ENCODE peak calls at places on chromosomes 6 and 20, in four cellular contexts. U is neuronal stem cell, I is trophoblast cell, E is H1. M is an unnamed sample.

GRCh38 chr6:70663881-70664466 is 3.7 kb upstream of the SMAP1 start:
- DNase-seq in I (no peak), E (no peak), U (no peak), M (no peak)

GRCh38 chr20:36959242-36959641 is 7.7 kb upstream of the SAMHD1 start:
- DNase-seq in I (peak), U (no peak), E (no peak), M (no peak)

GRCh38 chr6:89936177-89936576 is 41.9 kb downstream of the GJA10 start:
- DNase-seq in E (no peak), U (no peak), I (no peak), M (no peak)

GRCh38 chr6:3454206-3455016 is 2.4 kb downstream of the SLC22A23 start:
- DNase-seq in U (no peak), E (no peak), I (no peak), M (no peak)

GRCh38 chr20:31710423-31711250 is 12.0 kb downstream of the BCL2L1 start:
- DNase-seq in E (no peak), U (no peak), I (no peak), M (no peak)

GRCh38 chr6:107436881-107437280 is 22.5 kb downstream of the PDSS2 start:
- DNase-seq in I (no peak), E (no peak), U (no peak), M (no peak)

GRCh38 chr6:71886184-71887005 is at the start of gene RIMS1:
- DNase-seq in I (no peak), E (peak), U (peak), M (peak)

GRCh38 chr6:52643158-52643557 is 27.8 kb upstream of the TMEM14A start:
- DNase-seq in U (no peak), E (no peak), I (no peak), M (peak)

GRCh38 chr20:59443558-59443957 is 143.1 kb downstream of the EDN3 start:
- DNase-seq in E (no peak), U (no peak), I (no peak), M (no peak)

GRCh38 chr6:10175330-10175729 is 239.5 kb downstream of the TFAP2A start:
- DNase-seq in E (no peak), I (no peak), U (no peak), M (no peak)

GRCh38 chr6:140062042-140063041 is 687.9 kb upstream of the CITED2 start:
- DNase-seq in U (no peak), E (no peak), I (peak), M (peak)

DNA sequence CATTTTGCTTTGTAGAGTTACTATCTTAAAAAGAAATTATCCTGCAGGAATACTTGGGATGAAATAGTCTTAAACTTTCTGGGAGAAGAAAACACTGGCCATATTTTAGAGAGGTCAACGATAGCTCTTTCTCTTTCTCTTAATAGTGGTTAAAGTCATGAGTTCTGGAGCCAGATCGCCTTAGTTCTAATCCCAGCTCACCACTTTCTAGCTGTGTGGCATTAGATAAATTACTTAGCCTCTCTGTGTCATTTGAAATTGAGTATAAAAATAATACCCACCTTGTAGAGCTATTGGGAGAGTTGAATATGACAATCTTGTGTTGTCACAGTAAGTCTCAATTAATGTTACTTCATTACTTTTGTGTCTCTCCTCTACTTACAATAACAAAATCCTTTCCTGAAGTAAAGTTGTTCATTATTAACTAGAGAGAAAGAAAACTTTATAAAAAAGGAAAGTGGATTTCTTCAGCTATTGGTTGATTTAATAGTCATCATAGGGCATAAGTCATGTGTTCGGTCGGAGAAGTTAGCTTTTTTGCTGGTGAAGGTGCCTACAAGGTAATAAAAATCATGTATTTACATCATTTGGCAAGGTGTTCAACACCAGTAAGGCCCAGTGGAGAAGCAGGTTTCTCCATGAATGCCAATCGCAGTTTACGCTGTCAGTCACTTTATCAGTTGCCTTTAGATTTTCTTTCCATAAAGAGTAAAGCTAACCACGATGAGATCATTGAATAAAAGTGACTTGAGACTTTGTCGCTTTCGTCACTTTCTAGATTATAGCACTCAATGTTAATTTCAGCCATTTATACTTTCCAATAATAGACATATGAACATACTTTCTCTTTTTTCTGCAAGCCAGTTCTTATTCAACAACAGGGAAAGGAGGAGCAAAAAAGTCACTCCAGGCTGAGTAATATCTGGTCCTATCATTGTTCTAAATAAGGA is 2.0 kb downstream of the NEDD9 start:
- DNase-seq in E (no peak), U (no peak), I (no peak), M (peak)
- H3K4me3 ChIP-seq in E (no peak), U (no peak), I (no peak), M (no peak)

DNA sequence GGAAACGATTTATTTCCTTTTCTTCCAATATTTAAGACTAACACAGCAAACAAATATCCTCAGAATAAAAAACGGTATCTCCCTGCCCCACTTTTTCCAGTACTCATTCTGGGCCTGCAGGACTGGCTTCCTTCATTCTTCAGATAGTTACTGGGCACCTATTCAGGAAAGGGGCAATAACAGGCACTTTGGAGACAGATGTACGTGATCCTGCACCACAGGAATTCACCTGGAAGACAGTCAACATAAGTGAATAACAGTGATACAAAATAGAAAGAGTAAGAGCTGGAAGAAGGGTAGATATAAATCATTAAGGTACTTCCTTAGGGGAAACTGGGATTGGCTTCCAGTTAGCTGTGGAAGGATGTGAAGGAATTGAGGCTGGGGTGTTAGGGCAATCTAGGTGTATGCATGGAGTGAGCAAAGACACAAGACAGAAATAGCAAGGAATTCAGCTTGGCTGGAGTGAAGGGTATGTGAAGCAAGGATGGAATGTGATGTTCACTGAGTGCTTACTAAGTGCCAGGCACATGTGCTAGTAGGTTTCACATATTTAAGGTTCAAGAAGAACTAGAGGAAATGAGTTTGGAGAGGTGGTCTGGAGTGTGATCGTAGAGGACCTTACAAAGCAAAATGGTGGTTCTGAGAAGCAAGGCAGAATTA is 49.3 kb upstream of the FAM83C start:
- DNase-seq in I (no peak), E (no peak), U (no peak), M (no peak)
- H2AK5ac ChIP-seq in I (no peak), E (no peak), U (no peak), M (peak)

GRCh38 chr6:30691208-30691872 is 556 bp upstream of the NRM start:
- DNase-seq in U (no peak), I (peak), E (no peak), M (peak)
- H2BK12ac ChIP-seq in U (no peak), I (no peak), E (no peak), M (peak)

GRCh38 chr20:21308340-21308739 is 5.2 kb downstream of the XRN2 start:
- DNase-seq in I (no peak), U (no peak), E (no peak), M (no peak)

GRCh38 chr20:21301940-21302644 is 1.0 kb upstream of the XRN2 start:
- DNase-seq in U (no peak), I (no peak), E (no peak), M (no peak)

GRCh38 chr20:21302645-21303060 is 478 bp upstream of the XRN2 start:
- DNase-seq in I (no peak), E (no peak), U (no peak), M (no peak)

GRCh38 chr20:21303061-21303871 is at the start of gene XRN2:
- DNase-seq in U (peak), E (peak), I (peak), M (peak)

GRCh38 chr20:21303872-21304586 is 898 bp downstream of the XRN2 start:
- DNase-seq in E (no peak), I (no peak), U (no peak), M (peak)
- H3K4me3 ChIP-seq in E (peak), I (peak), U (peak), M (peak)

DNA sequence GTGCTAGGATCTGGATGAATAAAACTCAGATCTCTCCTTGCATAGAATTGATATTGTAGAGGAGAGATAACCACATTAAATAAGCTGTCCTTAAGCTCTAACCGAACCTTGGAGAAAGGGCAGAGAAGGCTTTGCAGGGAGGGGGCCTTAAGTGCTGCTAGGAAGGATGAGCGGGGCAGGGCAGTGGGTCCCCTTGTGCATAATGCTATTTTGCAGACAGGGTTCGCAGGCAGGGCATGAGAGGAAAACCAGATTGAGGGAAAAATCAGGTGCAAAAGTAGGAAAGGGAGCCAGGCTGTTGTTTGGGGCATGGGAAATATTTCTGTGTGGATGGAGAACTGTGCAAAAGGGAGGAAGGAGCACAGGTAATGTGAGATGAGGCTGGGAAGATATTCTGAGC is 383.0 kb upstream of the JARID2 start:
- DNase-seq in E (no peak), I (no peak), U (no peak), M (no peak)
- H2AK5ac ChIP-seq in E (no peak), I (no peak), U (no peak), M (no peak)

GRCh38 chr20:25282796-25283195 is 34.9 kb downstream of the PYGB start:
- DNase-seq in E (peak), I (no peak), U (no peak), M (no peak)
- H2BK12ac ChIP-seq in E (no peak), I (no peak), U (no peak), M (no peak)

M was measured in mesenchymal stem cell.